ENCODE peak calls at places on chromosomes 4 and X, in four cellular contexts. H is HepG2, I is HCT116, X is K562. E is an unnamed sample.
A peak's percentile ranks its signal among the peaks of the same experiment; 100 is the strongest.

GRCh38 chr4:68373513-68373912 is 23.6 kb upstream of the YTHDC1 start:
- DNase-seq in H (no peak), X (peak; percentile 10), I (no peak), E (no peak)

GRCh38 chrX:150664290-150664689 is 28.9 kb upstream of the MTMR1 start:
- DNase-seq in X (no peak), H (no peak), I (no peak), E (no peak)

GRCh38 chr4:25756503-25756902 is 100.9 kb downstream of the SLC34A2 start:
- DNase-seq in I (no peak), X (no peak), H (peak; percentile 36), E (no peak)

GRCh38 chrX:16394290-16394689 is 227.0 kb downstream of the MAGEB17 start:
- DNase-seq in X (no peak), H (no peak), I (no peak), E (no peak)

GRCh38 chrX:70901465-70901864 is 7.0 kb downstream of the TEX11 start:
- DNase-seq in H (no peak), X (no peak), I (no peak), E (no peak)

GRCh38 chrX:17719651-17720050 is 17.6 kb upstream of the SCML1 start:
- DNase-seq in H (no peak), X (no peak), I (no peak), E (no peak)

GRCh38 chr4:104446431-104446925 is 48.2 kb downstream of the CXXC4 start:
- DNase-seq in H (no peak), I (no peak), X (no peak), E (no peak)

GRCh38 chr4:141801558-141801957 is 165.2 kb downstream of the IL15 start:
- DNase-seq in H (no peak), I (no peak), X (no peak), E (no peak)

GRCh38 chrX:71938371-71938770 is 27.7 kb downstream of the NHSL2 start:
- DNase-seq in I (no peak), X (no peak), H (no peak), E (no peak)

GRCh38 chr4:74789518-74789917 is 4.8 kb downstream of the BTC start:
- DNase-seq in I (no peak), X (no peak), H (no peak), E (no peak)

GRCh38 chr4:74793757-74794340 is 474 bp downstream of the BTC start:
- DNase-seq in I (no peak), H (peak; percentile 3), X (no peak), E (no peak)

GRCh38 chr4:74796631-74797030 is 2.3 kb upstream of the BTC start:
- DNase-seq in I (no peak), X (no peak), H (no peak), E (no peak)

GRCh38 chr4:74790652-74791051 is 3.7 kb downstream of the BTC start:
- DNase-seq in H (no peak), I (no peak), X (no peak), E (no peak)

DNA sequence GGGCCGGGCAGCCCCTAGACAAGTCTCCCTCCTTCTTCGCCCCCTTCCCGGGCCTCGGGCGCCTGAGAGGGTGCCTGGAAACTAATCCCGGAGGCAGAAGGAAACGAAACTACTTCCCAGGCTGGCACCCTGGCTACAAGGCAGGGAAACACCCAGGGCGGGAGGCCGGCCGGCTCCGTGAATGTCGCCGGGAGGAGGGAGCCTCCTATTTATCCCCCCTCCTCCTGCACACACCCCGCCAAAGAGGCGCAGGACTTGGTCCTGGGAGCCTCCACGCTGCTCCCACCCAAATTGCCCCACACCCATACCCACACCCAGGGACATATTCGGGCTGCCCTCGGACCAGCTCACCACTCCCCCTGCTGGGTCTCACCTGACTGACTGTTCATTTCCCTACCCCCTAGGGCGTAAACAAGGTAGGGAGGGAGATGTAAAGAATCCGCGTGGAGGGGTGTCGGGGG is at the start of gene BTC:
- DNase-seq in X (peak; percentile 6), I (peak; percentile 43), H (peak; percentile 30), E (peak; percentile 18)
- TF ChIP-seq TCF7L2 in X (no peak), I (peak; percentile 77), H (no peak), E (no peak)

DNA sequence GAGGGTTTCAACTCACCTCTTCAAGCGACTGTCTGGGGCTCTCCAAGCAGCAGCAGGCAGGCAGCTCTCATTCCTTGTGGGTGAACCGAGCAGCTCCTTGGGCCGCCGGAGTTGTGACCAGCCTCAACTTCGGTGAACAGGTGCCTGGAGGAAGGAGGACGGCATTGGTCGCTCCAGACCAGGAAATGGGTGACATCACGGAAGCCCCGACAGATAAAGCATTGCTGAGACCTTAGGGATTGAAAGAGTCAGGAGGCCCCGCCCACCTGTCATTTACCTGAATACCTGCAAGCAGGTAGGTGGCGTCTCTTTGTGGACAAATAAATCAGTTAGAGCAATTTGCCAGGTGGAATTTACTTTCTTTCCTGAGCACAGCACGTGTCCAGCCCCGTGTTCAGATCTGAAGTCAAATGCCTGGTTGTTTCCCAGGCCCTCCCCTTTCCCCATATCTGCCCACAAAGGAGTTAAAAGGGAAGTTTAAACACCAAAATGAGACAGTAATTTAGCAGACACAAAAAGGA is at the start of gene LNX1:
- DNase-seq in I (peak; percentile 79), H (no peak), X (peak; percentile 65), E (no peak)
- TF ChIP-seq POLR2AphosphoS5 in I (peak; percentile 43), H (no peak), X (no peak), E (no peak)

GRCh38 chr4:76740866-76741662 is 156.9 kb downstream of the SOWAHB start:
- DNase-seq in H (no peak), X (no peak), I (no peak), E (no peak)

GRCh38 chr4:76747613-76748012 is 150.3 kb downstream of the SOWAHB start:
- DNase-seq in H (no peak), I (no peak), X (no peak), E (no peak)

GRCh38 chr4:76745264-76745663 is 152.7 kb downstream of the SOWAHB start:
- DNase-seq in X (no peak), I (no peak), H (no peak), E (no peak)

GRCh38 chr4:76741663-76742020 is 156.3 kb downstream of the SOWAHB start:
- DNase-seq in X (no peak), I (no peak), H (no peak), E (no peak)

GRCh38 chr4:76744253-76744921 is 153.6 kb downstream of the SOWAHB start:
- DNase-seq in I (no peak), H (no peak), X (no peak), E (no peak)
- TF ChIP-seq TCF7L2 in I (no peak), H (no peak), X (no peak), E (no peak)

DNA sequence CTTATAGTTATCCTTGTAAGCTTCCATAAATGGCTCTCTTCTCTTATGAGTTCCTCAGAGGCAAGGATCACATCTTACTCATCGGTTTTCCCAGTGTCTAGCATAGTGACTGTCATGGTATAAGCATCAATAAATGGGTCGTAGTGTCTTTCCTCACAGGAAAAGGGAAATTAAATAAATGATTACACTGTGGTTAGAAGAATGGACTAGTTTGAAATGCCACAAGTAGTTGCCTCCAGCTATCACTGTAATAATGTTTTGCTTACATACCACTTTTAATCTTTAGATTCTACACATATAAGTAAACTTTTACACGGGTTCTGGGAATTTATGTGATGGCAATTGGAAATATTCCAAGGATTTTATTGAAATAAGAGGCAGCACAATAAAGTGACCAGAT is 152.8 kb upstream of the CXorf51A start:
- DNase-seq in X (no peak), H (no peak), I (no peak), E (no peak)
- TF ChIP-seq POLR2AphosphoS5 in X (no peak), H (no peak), I (no peak), E (no peak)

GRCh38 chrX:153588021-153588781 is 10.7 kb downstream of the CCNQ start:
- DNase-seq in X (no peak), H (no peak), I (no peak), E (no peak)

GRCh38 chrX:153588782-153589446 is 10.0 kb downstream of the CCNQ start:
- DNase-seq in I (no peak), X (no peak), H (no peak), E (no peak)

GRCh38 chrX:153583433-153583832 is 15.5 kb downstream of the CCNQ start:
- DNase-seq in X (no peak), H (no peak), I (no peak), E (no peak)

GRCh38 chrX:153585827-153586226 is 13.1 kb downstream of the CCNQ start:
- DNase-seq in X (no peak), I (no peak), H (no peak), E (no peak)

GRCh38 chrX:153587342-153587741 is 11.6 kb downstream of the CCNQ start:
- DNase-seq in I (no peak), X (no peak), H (no peak), E (no peak)
- TF ChIP-seq TCF7L2 in I (no peak), X (no peak), H (no peak), E (no peak)

E was measured in Panc1.